ENCODE peak calls at places on chromosome 16, in six cellular contexts. Z is GM12891, L is H1, Q is K562, K is GM12878, W is HepG2. B is an unnamed sample.

GRCh38 chr16:27290582-27290981 is 22.0 kb upstream of the NSMCE1 start:
- DNase-seq in Z (no peak), L (no peak), Q (no peak), K (no peak), W (no peak), B (no peak)

GRCh38 chr16:69395859-69396186 is 10.0 kb upstream of the TERF2 start:
- DNase-seq in Z (no peak), L (no peak), Q (no peak), K (no peak), W (no peak), B (no peak)

GRCh38 chr16:84761448-84762368 is 58.1 kb upstream of the CRISPLD2 start:
- DNase-seq in Z (no peak), L (no peak), Q (no peak), K (no peak), W (no peak), B (no peak)

GRCh38 chr16:64094992-64095579 is 1026.8 kb downstream of the CDH11 start:
- DNase-seq in Z (no peak), L (no peak), Q (no peak), K (no peak), W (no peak), B (no peak)

GRCh38 chr16:11581677-11582076 is 5.0 kb downstream of the LITAF start:
- DNase-seq in Z (no peak), L (no peak), Q (no peak), K (no peak), W (no peak), B (no peak)

GRCh38 chr16:50202926-50203624 is 50.0 kb downstream of the TENT4B start:
- DNase-seq in Z (no peak), L (no peak), Q (no peak), K (no peak), W (peak), B (no peak)

GRCh38 chr16:8257561-8257960 is 332.8 kb downstream of the TMEM114 start:
- DNase-seq in Z (no peak), L (no peak), Q (no peak), K (no peak), W (no peak), B (no peak)

GRCh38 chr16:53840472-53840871 is 136.5 kb downstream of the FTO start:
- DNase-seq in Z (no peak), L (no peak), Q (no peak), K (peak), W (peak), B (no peak)

GRCh38 chr16:30874244-30874820 is 19.5 kb downstream of the BCL7C start:
- DNase-seq in Z (no peak), L (no peak), Q (no peak), K (no peak), W (no peak), B (no peak)

GRCh38 chr16:29806641-29807425 is 504 bp downstream of the MAZ start:
- DNase-seq in Z (no peak), L (no peak), Q (peak), K (no peak), W (peak), B (no peak)

GRCh38 chr16:4690946-4691665 is 2.3 kb upstream of the NUDT16L1 start:
- DNase-seq in Z (no peak), L (no peak), Q (no peak), K (no peak), W (no peak), B (no peak)

GRCh38 chr16:4371481-4372314 is at the start of gene VASN:
- DNase-seq in Z (peak), L (no peak), Q (peak), K (no peak), W (peak), B (peak)

GRCh38 chr16:16141141-16141540 is 82.2 kb downstream of the ABCC6 start:
- DNase-seq in Z (no peak), L (no peak), Q (no peak), K (no peak), W (no peak), B (no peak)

GRCh38 chr16:7185689-7186088 is 147.0 kb upstream of the RBFOX1 start:
- DNase-seq in Z (no peak), L (no peak), Q (peak), K (no peak), W (peak), B (no peak)

GRCh38 chr16:73196670-73197069 is 148.7 kb upstream of the ZFHX3 start:
- DNase-seq in Z (peak), L (peak), Q (peak), K (peak), W (peak), B (no peak)

GRCh38 chr16:13823501-13823900 is 96.5 kb upstream of the ERCC4 start:
- DNase-seq in Z (no peak), L (no peak), Q (no peak), K (no peak), W (no peak), B (no peak)

GRCh38 chr16:24526701-24527470 is 12.5 kb upstream of the RBBP6 start:
- DNase-seq in Z (no peak), L (no peak), Q (no peak), K (no peak), W (no peak), B (no peak)

GRCh38 chr16:4682616-4683254 is 10.6 kb upstream of the NUDT16L1 start:
- DNase-seq in Z (no peak), L (peak), Q (peak), K (no peak), W (peak), B (no peak)

GRCh38 chr16:14436410-14436955 is 193.6 kb downstream of the PARN start:
- DNase-seq in Z (no peak), L (no peak), Q (no peak), K (no peak), W (no peak), B (no peak)

GRCh38 chr16:5020551-5020950 is 13.2 kb downstream of the NAGPA start:
- DNase-seq in Z (no peak), L (no peak), Q (no peak), K (no peak), W (no peak), B (no peak)

GRCh38 chr16:65731840-65732239 is 610.0 kb upstream of the CDH11 start:
- DNase-seq in Z (no peak), L (no peak), Q (no peak), K (no peak), W (no peak), B (no peak)

GRCh38 chr16:87560428-87561199 is 41.7 kb upstream of the JPH3 start:
- DNase-seq in Z (peak), L (peak), Q (peak), K (no peak), W (no peak), B (no peak)

GRCh38 chr16:46853713-46854443 is 22.9 kb upstream of the C16orf87 start:
- DNase-seq in Z (peak), L (peak), Q (peak), K (no peak), W (peak), B (peak)

GRCh38 chr16:46690281-46691178 is 1.1 kb downstream of the ORC6 start:
- DNase-seq in Z (no peak), L (no peak), Q (no peak), K (no peak), W (peak), B (no peak)

GRCh38 chr16:67445441-67445912 is 14.6 kb downstream of the HSD11B2 start:
- DNase-seq in Z (no peak), L (no peak), Q (no peak), K (no peak), W (peak), B (no peak)

GRCh38 chr16:10608687-10609409 is 28.4 kb upstream of the EMP2 start:
- DNase-seq in Z (no peak), L (no peak), Q (no peak), K (no peak), W (no peak), B (no peak)

GRCh38 chr16:20956319-20956718 is 55.7 kb downstream of the LYRM1 start:
- DNase-seq in Z (no peak), L (no peak), Q (no peak), K (no peak), W (no peak), B (no peak)

GRCh38 chr16:31487720-31488629 is 5.1 kb downstream of the SLC5A2 start:
- DNase-seq in Z (peak), L (no peak), Q (no peak), K (no peak), W (no peak), B (peak)

GRCh38 chr16:400061-400540 is 1.6 kb upstream of the DECR2 start:
- DNase-seq in Z (no peak), L (no peak), Q (no peak), K (no peak), W (no peak), B (no peak)

GRCh38 chr16:404971-405486 is 3.3 kb downstream of the DECR2 start:
- DNase-seq in Z (no peak), L (no peak), Q (no peak), K (no peak), W (no peak), B (no peak)

GRCh38 chr16:398551-399277 is 1.7 kb downstream of the NME4 start:
- DNase-seq in Z (no peak), L (no peak), Q (no peak), K (no peak), W (no peak), B (no peak)

GRCh38 chr16:399278-400019 is 2.2 kb upstream of the DECR2 start:
- DNase-seq in Z (no peak), L (no peak), Q (no peak), K (no peak), W (no peak), B (no peak)

DNA sequence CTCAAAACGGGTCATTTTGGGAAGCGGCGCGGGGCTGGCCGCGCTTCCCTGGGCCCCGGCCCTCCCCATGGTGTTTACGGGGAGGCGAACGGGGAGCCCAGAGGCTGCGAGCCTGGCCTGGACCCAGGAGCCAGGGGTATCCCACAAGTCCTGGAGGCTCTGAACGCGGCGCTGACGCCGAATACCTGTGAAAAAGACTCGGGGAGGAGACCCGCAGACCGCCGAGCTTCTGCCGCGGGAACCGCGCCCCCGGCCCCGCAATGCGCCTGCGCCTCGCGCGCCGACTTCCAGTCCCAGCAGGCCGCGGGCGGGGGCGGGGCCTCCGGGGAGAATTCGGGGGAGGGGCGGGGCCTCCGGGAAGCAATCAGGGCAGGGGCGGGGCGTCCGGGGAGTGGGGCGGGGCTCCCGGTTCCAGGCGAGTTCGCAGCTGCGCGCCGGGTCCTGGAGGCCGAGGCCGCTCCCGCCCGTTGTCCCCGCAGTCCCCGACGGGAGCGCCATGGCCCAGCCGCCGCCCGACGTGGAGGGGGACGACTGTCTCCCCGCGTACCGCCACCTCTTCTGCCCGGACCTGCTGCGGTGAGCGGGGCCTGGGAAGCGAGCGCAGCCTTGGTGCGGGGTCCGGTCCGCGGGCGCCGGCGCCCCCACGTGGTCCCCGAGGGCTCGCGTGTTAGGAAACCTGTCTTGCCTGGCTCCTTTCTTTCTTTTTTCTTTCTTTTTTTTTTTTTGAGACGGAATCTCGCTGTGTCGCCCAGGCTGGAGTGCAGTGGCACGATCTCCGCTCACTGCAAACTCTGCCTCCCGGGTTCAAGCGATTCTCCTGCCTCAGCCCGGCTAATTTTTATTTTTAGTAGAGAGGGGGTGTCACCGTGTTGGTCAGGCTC is at the start of gene DECR2:
- DNase-seq in Z (peak), L (peak), Q (peak), K (peak), W (peak), B (peak)
- TF ChIP-seq POLR2A in Z (peak), L (peak), Q (peak), K (peak), W (peak), B (peak)

GRCh38 chr16:19936431-19936830 is 51.8 kb upstream of the GPRC5B start:
- DNase-seq in Z (no peak), L (no peak), Q (no peak), K (no peak), W (no peak), B (no peak)
- TF ChIP-seq TAF1 in Z (no peak), L (no peak), Q (no peak), K (no peak), W (no peak), B (no peak)

DNA sequence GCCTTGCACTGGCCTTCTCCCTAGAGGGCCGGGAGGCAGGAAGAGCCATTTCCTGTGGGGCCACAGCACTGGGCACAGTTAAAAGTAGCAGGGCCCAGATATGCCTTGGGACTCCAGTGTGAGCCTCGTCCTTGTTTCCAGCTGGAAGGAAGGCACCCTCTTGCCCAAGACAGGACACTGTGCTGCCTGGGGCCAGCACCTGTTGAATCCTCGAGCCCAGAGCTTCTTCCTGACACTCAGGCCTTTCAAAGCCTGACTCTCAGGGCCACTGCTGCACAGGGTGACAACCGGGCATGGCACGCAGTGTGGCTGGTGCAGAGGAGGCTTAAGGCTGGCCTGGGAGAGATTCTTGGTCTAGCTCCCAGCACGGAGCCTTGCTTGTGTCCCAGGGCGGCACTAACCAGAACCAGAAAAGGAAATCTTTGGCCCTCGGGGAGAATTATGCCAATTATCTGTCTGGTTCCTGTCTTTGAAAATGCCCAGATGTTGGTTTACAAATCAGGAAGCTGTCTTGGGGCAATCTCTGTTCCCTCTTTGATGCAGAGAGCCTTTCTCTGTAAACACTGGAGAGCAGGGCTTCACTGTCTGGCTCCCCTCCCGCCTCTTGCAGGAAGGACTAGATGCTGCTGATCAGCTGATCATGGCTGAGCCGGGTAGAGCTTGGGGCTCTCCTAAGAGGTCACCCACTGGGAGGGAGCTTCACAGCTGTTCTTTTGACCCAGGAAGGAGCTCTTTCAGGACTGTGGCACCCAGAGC is 11.1 kb downstream of the LDHD start:
- DNase-seq in Z (no peak), L (no peak), Q (no peak), K (no peak), W (no peak), B (no peak)
- TF ChIP-seq POLR2AphosphoS5 in Z (no peak), L (no peak), Q (no peak), K (no peak), W (no peak), B (no peak)

GRCh38 chr16:86517652-86518258 is 7.4 kb downstream of the FOXF1 start:
- DNase-seq in Z (no peak), L (no peak), Q (peak), K (no peak), W (peak), B (no peak)
- TF ChIP-seq POLR2A in Z (no peak), L (no peak), Q (no peak), K (no peak), W (no peak), B (no peak)

GRCh38 chr16:78668393-78668792 is 568.9 kb downstream of the WWOX start:
- DNase-seq in Z (no peak), L (no peak), Q (no peak), K (no peak), W (no peak), B (no peak)
- TF ChIP-seq TAF1 in Z (no peak), L (no peak), Q (no peak), K (no peak), W (no peak), B (no peak)